ENCODE peak calls at places on chromosomes 7 and 10, in five cellular contexts. One of them, this sample, is unnamed.

GRCh38 chr7:91266931-91267557 is 2.8 kb downstream of the FZD1 start:
- DNase-seq in AG04450: no peak
- DNase-seq in adrenal gland: no peak
- DNase-seq in fibroblast of lung: peak
- DNase-seq in astrocyte of the spinal cord: no peak
- DNase-seq in this sample: no peak

GRCh38 chr10:87960230-87960629 is 96.8 kb downstream of the PTEN start:
- DNase-seq in fibroblast of lung: no peak
- DNase-seq in astrocyte of the spinal cord: peak
- DNase-seq in adrenal gland: no peak
- DNase-seq in AG04450: no peak
- DNase-seq in this sample: no peak

GRCh38 chr7:42805601-42806000 is 106.3 kb downstream of the C7orf25 start:
- DNase-seq in AG04450: no peak
- DNase-seq in adrenal gland: no peak
- DNase-seq in astrocyte of the spinal cord: no peak
- DNase-seq in fibroblast of lung: no peak
- DNase-seq in this sample: no peak

GRCh38 chr10:125355657-125356056 is 195.3 kb upstream of the CTBP2 start:
- DNase-seq in fibroblast of lung: no peak
- DNase-seq in astrocyte of the spinal cord: no peak
- DNase-seq in AG04450: no peak
- DNase-seq in adrenal gland: no peak
- DNase-seq in this sample: no peak

GRCh38 chr7:36949711-36950600 is 225.7 kb upstream of the AOAH start:
- DNase-seq in adrenal gland: peak
- DNase-seq in fibroblast of lung: no peak
- DNase-seq in AG04450: no peak
- DNase-seq in astrocyte of the spinal cord: no peak
- DNase-seq in this sample: no peak

GRCh38 chr10:127151541-127151940 is 44.9 kb downstream of the INSYN2A start:
- DNase-seq in fibroblast of lung: no peak
- DNase-seq in AG04450: no peak
- DNase-seq in astrocyte of the spinal cord: peak
- DNase-seq in adrenal gland: no peak
- DNase-seq in this sample: no peak

GRCh38 chr10:12708921-12709320 is 292.6 kb downstream of the CCDC3 start:
- DNase-seq in astrocyte of the spinal cord: peak
- DNase-seq in AG04450: no peak
- DNase-seq in fibroblast of lung: no peak
- DNase-seq in adrenal gland: no peak
- DNase-seq in this sample: no peak

GRCh38 chr7:151676759-151677158 is 157.1 kb upstream of the RHEB start:
- DNase-seq in AG04450: no peak
- DNase-seq in adrenal gland: no peak
- DNase-seq in fibroblast of lung: no peak
- DNase-seq in astrocyte of the spinal cord: no peak
- DNase-seq in this sample: no peak

GRCh38 chr7:86889501-86889900 is 170.0 kb downstream of the ELAPOR2 start:
- DNase-seq in astrocyte of the spinal cord: no peak
- DNase-seq in adrenal gland: no peak
- DNase-seq in AG04450: no peak
- DNase-seq in fibroblast of lung: no peak
- DNase-seq in this sample: no peak

GRCh38 chr7:98641646-98642489 is 24.8 kb downstream of the NPTX2 start:
- DNase-seq in AG04450: no peak
- DNase-seq in fibroblast of lung: no peak
- DNase-seq in astrocyte of the spinal cord: no peak
- DNase-seq in adrenal gland: no peak
- DNase-seq in this sample: no peak

GRCh38 chr7:101410743-101411476 is 48.2 kb downstream of the COL26A1 start:
- DNase-seq in astrocyte of the spinal cord: no peak
- DNase-seq in AG04450: no peak
- DNase-seq in fibroblast of lung: peak
- DNase-seq in adrenal gland: peak
- DNase-seq in this sample: peak

GRCh38 chr7:100061518-100062193 is 12.1 kb downstream of the ZSCAN21 start:
- DNase-seq in adrenal gland: no peak
- DNase-seq in fibroblast of lung: no peak
- DNase-seq in astrocyte of the spinal cord: no peak
- DNase-seq in AG04450: no peak
- DNase-seq in this sample: no peak

GRCh38 chr7:100066953-100067352 is 14.6 kb downstream of the ZNF3 start:
- DNase-seq in AG04450: no peak
- DNase-seq in adrenal gland: no peak
- DNase-seq in fibroblast of lung: no peak
- DNase-seq in astrocyte of the spinal cord: no peak
- DNase-seq in this sample: no peak

GRCh38 chr7:100065452-100066186 is 15.9 kb downstream of the ZNF3 start:
- DNase-seq in AG04450: peak
- DNase-seq in fibroblast of lung: peak
- DNase-seq in astrocyte of the spinal cord: peak
- DNase-seq in adrenal gland: peak
- DNase-seq in this sample: no peak

GRCh38 chr7:100064162-100064561 is 14.6 kb downstream of the ZSCAN21 start:
- DNase-seq in astrocyte of the spinal cord: no peak
- DNase-seq in AG04450: no peak
- DNase-seq in fibroblast of lung: no peak
- DNase-seq in adrenal gland: no peak
- DNase-seq in this sample: no peak

GRCh38 chr7:100063376-100063775 is 13.8 kb downstream of the ZSCAN21 start:
- DNase-seq in fibroblast of lung: no peak
- DNase-seq in astrocyte of the spinal cord: no peak
- DNase-seq in adrenal gland: no peak
- DNase-seq in AG04450: no peak
- DNase-seq in this sample: no peak
- TF ChIP-seq CTCF in fibroblast of lung: no peak
- TF ChIP-seq CTCF in astrocyte of the spinal cord: no peak
- TF ChIP-seq CTCF in adrenal gland: no peak
- TF ChIP-seq CTCF in AG04450: no peak
- TF ChIP-seq CTCF in this sample: no peak

DNA sequence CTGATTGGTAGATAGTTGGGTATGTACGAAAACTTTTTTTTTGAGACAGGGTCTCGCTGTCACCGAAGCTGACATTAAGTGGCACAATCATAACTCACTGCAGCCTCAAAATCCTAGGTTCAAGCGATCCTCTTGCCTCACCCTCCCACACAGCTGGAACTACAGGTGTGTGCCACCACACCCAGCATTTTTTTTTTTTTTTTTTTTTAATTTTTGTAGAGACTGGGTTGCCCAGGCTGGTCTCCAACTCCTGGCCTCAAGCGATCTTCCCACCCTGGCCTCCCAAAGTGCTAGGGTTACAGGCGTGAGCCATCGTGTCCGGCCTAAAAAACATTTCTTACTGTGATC is 1.5 kb upstream of the LRRC27 start:
- DNase-seq in adrenal gland: no peak
- DNase-seq in astrocyte of the spinal cord: no peak
- DNase-seq in fibroblast of lung: no peak
- DNase-seq in AG04450: no peak
- DNase-seq in this sample: no peak
- TF ChIP-seq CTCF in adrenal gland: no peak
- TF ChIP-seq CTCF in astrocyte of the spinal cord: no peak
- TF ChIP-seq CTCF in fibroblast of lung: no peak
- TF ChIP-seq CTCF in AG04450: no peak
- TF ChIP-seq CTCF in this sample: no peak

DNA sequence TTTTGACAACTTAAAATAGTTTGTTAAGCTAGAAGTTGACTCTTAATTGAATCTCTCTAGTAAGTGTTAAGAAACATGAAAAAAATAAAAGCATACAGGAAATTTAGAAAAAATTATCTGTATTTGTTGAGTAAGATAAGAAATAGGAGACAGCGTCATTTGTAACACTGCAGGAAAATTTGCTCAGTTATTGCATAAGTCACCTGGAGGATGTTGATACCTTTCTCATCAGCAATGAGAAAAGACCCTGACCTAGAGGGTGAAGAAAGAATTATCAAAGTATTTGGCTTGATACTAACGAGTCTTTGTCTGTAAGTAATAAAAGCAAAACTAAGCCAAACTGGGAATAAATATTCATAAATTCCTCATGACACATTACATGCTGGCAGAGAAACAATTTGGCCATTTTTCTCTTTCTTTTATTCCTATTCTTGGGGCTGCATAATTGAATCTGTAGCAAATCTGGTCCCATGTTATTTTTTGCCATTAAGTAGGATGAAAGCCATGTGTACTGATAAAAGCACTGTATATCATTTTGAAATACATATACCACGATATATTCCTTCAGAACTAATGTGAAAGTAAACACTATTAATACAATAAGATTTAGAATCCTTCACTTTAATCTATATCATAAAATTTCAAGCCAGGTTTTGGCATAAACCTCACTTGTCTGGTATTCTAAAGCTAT is 362.8 kb downstream of the THSD7A start:
- DNase-seq in astrocyte of the spinal cord: no peak
- DNase-seq in adrenal gland: no peak
- DNase-seq in fibroblast of lung: no peak
- DNase-seq in AG04450: no peak
- DNase-seq in this sample: no peak
- TF ChIP-seq CTCF in astrocyte of the spinal cord: no peak
- TF ChIP-seq CTCF in adrenal gland: no peak
- TF ChIP-seq CTCF in fibroblast of lung: no peak
- TF ChIP-seq CTCF in AG04450: no peak
- TF ChIP-seq CTCF in this sample: no peak

DNA sequence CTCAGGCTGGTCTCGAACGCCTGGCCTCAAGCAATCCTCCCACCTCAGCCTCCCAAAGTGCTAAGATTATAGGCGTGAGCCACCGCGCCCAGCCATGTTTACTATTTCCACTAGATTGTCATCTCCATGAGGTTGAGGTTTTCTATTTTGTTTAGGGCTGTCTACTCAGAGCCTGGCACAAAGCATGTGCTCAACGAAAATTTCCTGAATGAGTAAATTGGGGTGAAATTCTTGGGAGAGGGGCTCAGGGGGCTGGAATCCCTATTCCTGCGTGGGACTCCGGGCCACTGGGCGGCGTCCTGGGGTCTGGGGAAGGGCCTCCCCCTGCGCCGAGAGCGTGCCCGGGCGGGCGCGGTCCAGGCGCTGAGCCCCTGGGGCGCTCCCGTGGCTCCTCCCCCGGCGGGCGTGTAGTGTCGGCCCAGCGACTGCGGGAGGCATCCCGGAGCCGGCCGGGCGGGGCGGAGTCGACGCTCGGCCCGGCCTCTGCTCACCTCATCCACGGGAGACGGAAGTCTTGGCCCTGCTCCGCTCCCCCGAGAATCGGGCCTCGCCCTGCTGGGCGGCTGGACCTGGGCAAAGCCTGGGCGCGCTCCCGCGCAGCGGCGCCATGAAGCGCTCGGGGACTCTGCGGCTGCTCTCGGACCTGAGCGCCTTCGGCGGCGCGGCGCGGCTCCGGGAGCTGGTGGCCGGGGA is at the start of gene HPS6:
- DNase-seq in astrocyte of the spinal cord: peak
- DNase-seq in AG04450: peak
- DNase-seq in adrenal gland: peak
- DNase-seq in fibroblast of lung: peak
- DNase-seq in this sample: peak
- TF ChIP-seq CTCF in astrocyte of the spinal cord: no peak
- TF ChIP-seq CTCF in AG04450: no peak
- TF ChIP-seq CTCF in adrenal gland: no peak
- TF ChIP-seq CTCF in fibroblast of lung: peak
- TF ChIP-seq CTCF in this sample: no peak

DNA sequence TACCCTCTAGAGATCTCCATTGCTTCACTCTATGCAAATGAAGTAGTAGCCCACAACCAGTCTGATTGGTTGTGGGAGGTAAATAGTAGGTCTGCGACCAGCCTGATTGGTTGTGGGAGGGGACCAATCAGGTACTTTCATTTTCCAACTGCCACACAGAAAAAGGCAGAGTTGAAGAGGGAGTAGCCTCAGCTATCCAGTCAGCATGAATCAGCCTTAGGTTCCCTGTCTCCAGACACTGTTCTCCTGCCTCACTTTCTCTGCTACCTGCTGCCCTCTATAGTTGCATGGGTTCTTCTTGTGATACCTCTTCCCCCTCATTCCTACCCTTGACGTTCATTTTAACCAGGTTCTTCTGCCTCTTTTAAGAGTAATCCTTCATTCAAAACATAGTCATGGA is 114.5 kb upstream of the LYZL1 start:
- DNase-seq in adrenal gland: no peak
- DNase-seq in astrocyte of the spinal cord: no peak
- DNase-seq in fibroblast of lung: no peak
- DNase-seq in AG04450: no peak
- DNase-seq in this sample: no peak
- TF ChIP-seq CTCF in adrenal gland: no peak
- TF ChIP-seq CTCF in astrocyte of the spinal cord: no peak
- TF ChIP-seq CTCF in fibroblast of lung: no peak
- TF ChIP-seq CTCF in AG04450: no peak
- TF ChIP-seq CTCF in this sample: no peak

DNA sequence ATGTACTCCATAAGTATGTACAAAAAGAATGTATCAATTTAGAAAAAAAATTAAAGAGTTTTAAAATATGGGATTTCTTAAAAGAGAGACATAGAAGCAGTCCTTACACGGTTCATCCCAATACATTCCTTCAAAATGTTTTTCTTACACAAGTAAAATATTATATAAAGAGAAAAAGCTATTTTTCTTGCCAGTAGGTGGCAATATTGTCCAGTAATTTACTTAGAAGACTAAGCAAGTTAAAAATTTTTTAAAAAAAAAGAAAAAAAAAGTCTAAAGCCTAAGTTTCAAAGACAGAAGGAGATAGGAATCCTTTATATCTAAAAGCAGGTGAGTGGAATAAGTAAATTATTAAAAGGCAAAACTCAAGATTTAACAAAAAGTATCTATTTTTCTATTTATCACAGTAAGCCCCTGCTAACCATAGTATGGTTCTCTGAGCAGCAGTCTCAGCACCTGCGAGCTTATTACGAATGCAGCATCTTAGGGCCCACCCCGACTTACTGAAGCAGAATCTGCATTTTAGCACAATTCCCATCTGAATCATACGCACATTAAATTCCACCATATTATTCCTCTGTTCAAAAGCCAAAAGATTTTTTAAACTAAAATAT is 240.6 kb downstream of the DGKI start:
- DNase-seq in AG04450: peak
- DNase-seq in fibroblast of lung: peak
- DNase-seq in astrocyte of the spinal cord: peak
- DNase-seq in adrenal gland: no peak
- DNase-seq in this sample: no peak
- TF ChIP-seq CTCF in AG04450: peak
- TF ChIP-seq CTCF in fibroblast of lung: no peak
- TF ChIP-seq CTCF in astrocyte of the spinal cord: peak
- TF ChIP-seq CTCF in adrenal gland: peak
- TF ChIP-seq CTCF in this sample: peak

GRCh38 chr10:124259139-124259825 is 159.4 kb downstream of the OAT start:
- DNase-seq in astrocyte of the spinal cord: no peak
- DNase-seq in AG04450: no peak
- DNase-seq in adrenal gland: no peak
- DNase-seq in fibroblast of lung: peak
- DNase-seq in this sample: no peak
- TF ChIP-seq CTCF in astrocyte of the spinal cord: peak
- TF ChIP-seq CTCF in AG04450: peak
- TF ChIP-seq CTCF in adrenal gland: no peak
- TF ChIP-seq CTCF in fibroblast of lung: peak
- TF ChIP-seq CTCF in this sample: no peak

DNA sequence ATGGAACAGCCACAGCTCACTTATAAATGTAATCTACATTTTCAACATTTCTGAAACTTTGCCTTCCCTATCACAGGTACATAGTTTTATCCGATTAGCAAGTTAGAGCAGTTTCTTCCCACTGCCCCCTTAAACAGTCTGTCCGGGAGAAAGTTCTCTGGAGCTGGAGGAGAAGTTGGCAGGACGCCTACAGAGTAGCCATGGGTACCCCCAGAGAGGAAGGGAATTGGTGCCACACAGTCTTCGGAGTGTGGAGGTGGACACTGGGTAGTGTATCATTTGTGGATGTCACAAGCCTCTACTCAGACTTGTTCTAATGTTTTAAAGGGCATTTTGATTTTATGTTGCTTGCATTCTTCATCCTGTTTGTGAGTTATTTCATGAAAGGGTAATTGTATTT is 39.0 kb downstream of the TAF3 start:
- DNase-seq in astrocyte of the spinal cord: no peak
- DNase-seq in adrenal gland: no peak
- DNase-seq in AG04450: no peak
- DNase-seq in fibroblast of lung: no peak
- DNase-seq in this sample: no peak
- TF ChIP-seq CTCF in astrocyte of the spinal cord: no peak
- TF ChIP-seq CTCF in adrenal gland: no peak
- TF ChIP-seq CTCF in AG04450: no peak
- TF ChIP-seq CTCF in fibroblast of lung: no peak
- TF ChIP-seq CTCF in this sample: no peak